ENCODE peak calls at places on chromosomes 11 and 22, in five cellular contexts. R is progenitor cell of endocrine pancreas, E is NCI-H2081 treated with DMSO at 0.1 percent for 48 hours, M is smooth muscle cell of the brain vasculature, D is GM13977. V is an unnamed sample.

GRCh38 chr22:46736705-46737104 is 1.3 kb downstream of the CERK start:
- DNase-seq in R (no peak), E (no peak), M (no peak), D (no peak), V (no peak)

GRCh38 chr22:43267332-43267731 is 75.8 kb downstream of the SCUBE1 start:
- DNase-seq in R (no peak), E (no peak), M (no peak), D (no peak), V (no peak)

GRCh38 chr11:73570415-73571114 is 27.3 kb downstream of the FAM168A start:
- DNase-seq in R (no peak), E (no peak), M (no peak), D (no peak), V (no peak)

GRCh38 chr11:68838572-68838964 is 3.1 kb downstream of the CPT1A start:
- DNase-seq in R (no peak), E (no peak), M (no peak), D (no peak), V (no peak)

GRCh38 chr11:29310016-29310415 is 706.8 kb downstream of the KCNA4 start:
- DNase-seq in R (no peak), E (no peak), M (no peak), D (no peak), V (no peak)

GRCh38 chr11:125941606-125942275 is 4.1 kb upstream of the VSIG10L2 start:
- DNase-seq in R (peak), E (peak), M (no peak), D (peak), V (no peak)

GRCh38 chr11:196786-197731 is 4.2 kb downstream of the SCGB1C1 start:
- DNase-seq in R (no peak), E (no peak), M (no peak), D (no peak), V (no peak)

GRCh38 chr11:936199-936598 is 10.5 kb downstream of the AP2A2 start:
- DNase-seq in R (no peak), E (no peak), M (no peak), D (no peak), V (no peak)

GRCh38 chr22:35749808-35750207 is 32.1 kb downstream of the APOL5 start:
- DNase-seq in R (no peak), E (no peak), M (no peak), D (peak), V (peak)

GRCh38 chr11:12165237-12165875 is 55.0 kb downstream of the MICAL2 start:
- DNase-seq in R (no peak), E (no peak), M (no peak), D (no peak), V (no peak)

GRCh38 chr11:68649851-68650555 is 34.3 kb upstream of the GAL start:
- DNase-seq in R (no peak), E (no peak), M (no peak), D (no peak), V (no peak)

GRCh38 chr11:19368726-19369364 is 128.1 kb upstream of the E2F8 start:
- DNase-seq in R (no peak), E (no peak), M (no peak), D (no peak), V (peak)

GRCh38 chr22:20807315-20807752 is 33.4 kb downstream of the SERPIND1 start:
- DNase-seq in R (no peak), E (no peak), M (peak), D (no peak), V (peak)

GRCh38 chr11:108859510-108859909 is 194.6 kb downstream of the DDX10 start:
- DNase-seq in R (no peak), E (no peak), M (no peak), D (no peak), V (no peak)

GRCh38 chr11:102007567-102008437 is 39.4 kb upstream of the CFAP300 start:
- DNase-seq in R (no peak), E (peak), M (peak), D (peak), V (peak)

GRCh38 chr11:113675003-113675471 is 31.1 kb downstream of the TMPRSS5 start:
- DNase-seq in R (no peak), E (no peak), M (peak), D (peak), V (peak)